ENCODE peak calls at places on chromosomes 13 and 19, in six cellular contexts. L is right lobe of liver, W is PC-9, O is lower lobe of right lung, X is esophagus squamous epithelium, J is testis. Q is an unnamed sample. For H3K4me1, the result is how much of the 10 kb centered on the place peaks cover.

GRCh38 chr19:35287713-35288112 is 4.2 kb upstream of the MAG start:
- DNase-seq in L (no peak), W (no peak), O (no peak), X (no peak), J (no peak), Q (no peak)

GRCh38 chr13:98476538-98476966 is 100.4 kb downstream of the STK24 start:
- DNase-seq in L (peak), W (peak), O (peak), X (no peak), J (no peak), Q (no peak)

GRCh38 chr13:31009166-31009565 is 76.7 kb downstream of the TEX26 start:
- DNase-seq in L (no peak), W (no peak), O (no peak), X (no peak), J (no peak), Q (no peak)

GRCh38 chr13:23979361-23980159 is 82.3 kb upstream of the C1QTNF9B start:
- DNase-seq in L (peak), W (no peak), O (peak), X (no peak), J (peak), Q (peak)

GRCh38 chr13:85709721-85710120 is 89.5 kb downstream of the SLITRK6 start:
- DNase-seq in L (no peak), W (no peak), O (no peak), X (no peak), J (no peak), Q (no peak)

GRCh38 chr13:112353856-112354255 is 22.3 kb upstream of the SPACA7 start:
- DNase-seq in L (no peak), W (no peak), O (no peak), X (no peak), J (no peak), Q (no peak)

GRCh38 chr13:50400930-50401553 is 385.8 kb downstream of the KCNRG start:
- DNase-seq in L (no peak), W (no peak), O (no peak), X (no peak), J (no peak), Q (peak)

GRCh38 chr13:75587679-75588078 is 38.1 kb downstream of the UCHL3 start:
- DNase-seq in L (no peak), W (no peak), O (no peak), X (no peak), J (no peak), Q (peak)

GRCh38 chr13:82627183-82627582 is 1255.1 kb downstream of the SLITRK1 start:
- DNase-seq in L (no peak), W (peak), O (no peak), X (no peak), J (no peak), Q (no peak)

GRCh38 chr19:19566306-19566705 is 28.2 kb downstream of the CILP2 start:
- DNase-seq in L (no peak), W (no peak), O (no peak), X (no peak), J (no peak), Q (no peak)

GRCh38 chr13:23950736-23951510 is 53.6 kb upstream of the C1QTNF9B start:
- DNase-seq in L (no peak), W (no peak), O (no peak), X (no peak), J (no peak), Q (no peak)

GRCh38 chr13:94123543-94123942 is 355.9 kb downstream of the DCT start:
- DNase-seq in L (no peak), W (no peak), O (no peak), X (no peak), J (no peak), Q (no peak)

GRCh38 chr19:35459414-35460082 is 11.5 kb downstream of the FFAR2 start:
- DNase-seq in L (peak), W (no peak), O (peak), X (no peak), J (peak), Q (no peak)

GRCh38 chr13:95893861-95894260 is 159.3 kb downstream of the UGGT2 start:
- DNase-seq in L (no peak), W (no peak), O (no peak), X (no peak), J (no peak), Q (no peak)

GRCh38 chr13:105007166-105007808 is 1528.2 kb downstream of the EFNB2 start:
- DNase-seq in L (no peak), W (no peak), O (no peak), X (no peak), J (no peak), Q (no peak)

GRCh38 chr19:8988204-8988603 is 22.0 kb downstream of the MUC16 start:
- DNase-seq in L (no peak), W (peak), O (no peak), X (no peak), J (peak), Q (peak)

GRCh38 chr13:23430664-23431063 is 2.8 kb downstream of the SACS start:
- DNase-seq in L (no peak), W (no peak), O (no peak), X (no peak), J (no peak), Q (no peak)

GRCh38 chr19:33398361-33399060 is 25.0 kb downstream of the CEBPG start:
- DNase-seq in L (peak), W (no peak), O (peak), X (no peak), J (no peak), Q (no peak)

GRCh38 chr13:97826421-97826965 is 127.0 kb upstream of the IPO5 start:
- DNase-seq in L (no peak), W (no peak), O (no peak), X (no peak), J (no peak), Q (no peak)

GRCh38 chr19:13850910-13851753 is 25.8 kb upstream of the NANOS3 start:
- DNase-seq in L (peak), W (peak), O (peak), X (no peak), J (no peak), Q (peak)

GRCh38 chr19:38839816-38840582 is 8.4 kb upstream of the ECH1 start:
- DNase-seq in L (peak), W (no peak), O (no peak), X (no peak), J (no peak), Q (no peak)

GRCh38 chr19:44993926-44994537 is 7.2 kb upstream of the RELB start:
- DNase-seq in L (no peak), W (no peak), O (no peak), X (no peak), J (no peak), Q (no peak)

GRCh38 chr13:103976371-103976770 is 910.2 kb upstream of the SLC10A2 start:
- DNase-seq in L (no peak), W (no peak), O (no peak), X (no peak), J (no peak), Q (no peak)

GRCh38 chr13:33251131-33251629 is 34.4 kb downstream of the STARD13 start:
- DNase-seq in L (peak), W (peak), O (no peak), X (no peak), J (no peak), Q (peak)

GRCh38 chr13:31442605-31443004 is 242.8 kb downstream of the B3GLCT start:
- DNase-seq in L (no peak), W (no peak), O (no peak), X (no peak), J (no peak), Q (no peak)

GRCh38 chr13:27636624-27637288 is 15.1 kb downstream of the POLR1D start:
- DNase-seq in L (no peak), W (no peak), O (no peak), X (no peak), J (no peak), Q (peak)

GRCh38 chr13:27637289-27637626 is 15.6 kb downstream of the POLR1D start:
- DNase-seq in L (no peak), W (no peak), O (no peak), X (no peak), J (no peak), Q (peak)

GRCh38 chr13:27635256-27635655 is 13.6 kb downstream of the POLR1D start:
- DNase-seq in L (no peak), W (no peak), O (no peak), X (no peak), J (no peak), Q (peak)

GRCh38 chr13:27639186-27639585 is 17.5 kb downstream of the POLR1D start:
- DNase-seq in L (no peak), W (no peak), O (no peak), X (no peak), J (no peak), Q (no peak)

DNA sequence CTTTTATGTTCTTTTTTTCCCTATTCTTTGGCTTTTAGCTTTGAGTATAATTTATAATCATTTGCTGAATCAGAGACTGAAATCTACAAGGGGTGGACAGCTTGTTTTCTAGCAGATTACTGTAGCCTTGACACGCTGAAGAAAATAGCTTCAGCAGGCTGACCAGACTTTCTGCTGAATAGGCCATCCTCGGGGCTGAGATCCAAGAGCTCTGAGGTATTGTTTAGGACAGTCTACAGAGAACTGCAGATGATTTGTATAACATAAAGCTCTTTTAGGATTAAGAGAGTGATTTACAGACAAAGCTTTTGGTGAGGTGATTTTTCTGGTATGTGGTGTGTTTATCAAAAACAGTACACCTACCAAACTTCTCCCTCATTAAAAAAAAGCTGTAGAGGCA is 16.8 kb downstream of the POLR1D start:
- DNase-seq in L (no peak), W (no peak), O (no peak), X (no peak), J (peak), Q (peak)
- H3K27ac ChIP-seq in L (no peak), W (no peak), O (peak), X (no peak), J (peak), Q (no peak)

GRCh38 chr13:40588101-40588500 is 78.3 kb downstream of the FOXO1 start:
- DNase-seq in L (no peak), W (no peak), O (no peak), X (no peak), J (no peak), Q (no peak)
- H3K4me1 ChIP-seq in L (half or more), W (under half), O (half or more), X (under half), J (under half), Q (under half)

GRCh38 chr13:40506592-40507446 is 159.6 kb downstream of the FOXO1 start:
- DNase-seq in L (no peak), W (no peak), O (no peak), X (no peak), J (no peak), Q (no peak)

GRCh38 chr13:40505196-40505595 is 161.2 kb downstream of the FOXO1 start:
- DNase-seq in L (no peak), W (no peak), O (no peak), X (no peak), J (no peak), Q (no peak)

GRCh38 chr13:40508112-40508511 is 158.3 kb downstream of the FOXO1 start:
- DNase-seq in L (no peak), W (no peak), O (no peak), X (no peak), J (no peak), Q (no peak)

GRCh38 chr13:40509876-40510275 is 156.6 kb downstream of the FOXO1 start:
- DNase-seq in L (no peak), W (no peak), O (no peak), X (no peak), J (no peak), Q (no peak)

GRCh38 chr13:40508767-40509342 is 157.6 kb downstream of the FOXO1 start:
- DNase-seq in L (no peak), W (no peak), O (no peak), X (no peak), J (no peak), Q (no peak)
- H3K4me3 ChIP-seq in L (no peak), W (no peak), O (no peak), X (no peak), J (no peak), Q (no peak)

GRCh38 chr13:28718186-28718537 is 608 bp downstream of the SLC46A3 start:
- DNase-seq in L (no peak), W (no peak), O (no peak), X (no peak), J (no peak), Q (peak)
- H3K27ac ChIP-seq in L (peak), W (no peak), O (peak), X (peak), J (peak), Q (peak)

GRCh38 chr19:55958356-55958755 is 10.7 kb downstream of the NLRP8 start:
- DNase-seq in L (no peak), W (peak), O (no peak), X (no peak), J (no peak), Q (no peak)

GRCh38 chr19:55956431-55956830 is 8.8 kb downstream of the NLRP8 start:
- DNase-seq in L (no peak), W (no peak), O (no peak), X (no peak), J (no peak), Q (no peak)

GRCh38 chr19:55962186-55962585 is 14.6 kb downstream of the NLRP8 start:
- DNase-seq in L (no peak), W (no peak), O (no peak), X (no peak), J (no peak), Q (no peak)

DNA sequence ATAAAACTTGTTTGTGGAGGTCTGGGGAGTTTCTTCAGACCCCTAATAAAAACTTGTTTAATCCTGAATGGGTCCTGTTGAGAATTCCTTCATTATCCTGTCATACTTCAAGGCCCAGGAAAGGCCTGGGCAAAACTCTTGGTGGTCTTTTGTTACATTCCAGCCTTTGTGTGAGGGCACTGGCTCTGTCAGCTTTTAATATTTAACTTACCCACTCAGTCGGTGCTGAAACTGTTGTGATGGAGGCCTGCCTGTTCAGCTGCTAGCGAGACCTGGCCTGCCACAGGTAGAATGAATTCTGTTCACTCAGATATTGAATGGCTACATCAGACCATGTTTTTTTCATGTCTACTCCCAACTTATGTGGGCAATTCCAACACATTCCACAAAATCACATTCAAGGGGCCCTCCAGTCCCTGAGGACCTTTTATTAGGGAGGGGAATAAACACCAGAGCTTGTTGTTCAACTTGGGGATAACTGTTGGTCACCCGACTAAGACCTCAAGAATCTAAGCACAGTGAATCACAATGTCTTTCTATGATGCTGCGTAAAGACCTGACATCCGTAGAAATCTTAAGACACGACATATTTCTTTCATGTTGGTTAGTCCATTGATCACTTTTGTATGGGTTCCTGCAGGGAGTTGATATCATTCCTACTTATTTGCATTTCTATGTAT is 12.5 kb downstream of the NLRP8 start:
- DNase-seq in L (no peak), W (no peak), O (no peak), X (no peak), J (no peak), Q (no peak)
- H3K4me1 ChIP-seq in L (under half), W (under half), O (under half), X (under half), J (under half), Q (under half)

GRCh38 chr19:10565028-10565566 is 713 bp downstream of the KRI1 start:
- DNase-seq in L (peak), W (no peak), O (peak), X (no peak), J (no peak), Q (peak)

GRCh38 chr19:10567696-10568443 is 909 bp downstream of the CDKN2D start:
- DNase-seq in L (no peak), W (no peak), O (no peak), X (no peak), J (no peak), Q (no peak)

GRCh38 chr19:10565567-10566407 is at the start of gene KRI1:
- DNase-seq in L (peak), W (peak), O (peak), X (peak), J (peak), Q (peak)

GRCh38 chr19:10566658-10567410 is 1.0 kb upstream of the KRI1 start:
- DNase-seq in L (no peak), W (no peak), O (no peak), X (no peak), J (no peak), Q (no peak)

DNA sequence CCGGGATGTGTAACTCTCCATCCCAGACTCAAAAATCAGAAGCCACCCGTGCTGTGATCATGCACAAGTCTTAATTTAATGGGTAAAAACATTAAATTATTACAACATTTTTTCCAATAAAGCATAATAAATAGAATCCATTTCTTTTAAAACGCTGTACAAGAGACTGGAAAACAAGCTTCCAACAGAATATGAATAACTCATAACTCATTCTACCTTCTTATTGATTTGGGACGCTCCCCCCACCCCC is 523 bp upstream of the KRI1 start:
- DNase-seq in L (no peak), W (no peak), O (no peak), X (no peak), J (no peak), Q (no peak)
- H3K4me3 ChIP-seq in L (peak), W (peak), O (peak), X (peak), J (peak), Q (peak)

GRCh38 chr13:79485451-79485850 is 4.5 kb downstream of the NDFIP2 start:
- DNase-seq in L (no peak), W (no peak), O (no peak), X (no peak), J (no peak), Q (no peak)
- H3K27ac ChIP-seq in L (peak), W (peak), O (no peak), X (peak), J (no peak), Q (no peak)

DNA sequence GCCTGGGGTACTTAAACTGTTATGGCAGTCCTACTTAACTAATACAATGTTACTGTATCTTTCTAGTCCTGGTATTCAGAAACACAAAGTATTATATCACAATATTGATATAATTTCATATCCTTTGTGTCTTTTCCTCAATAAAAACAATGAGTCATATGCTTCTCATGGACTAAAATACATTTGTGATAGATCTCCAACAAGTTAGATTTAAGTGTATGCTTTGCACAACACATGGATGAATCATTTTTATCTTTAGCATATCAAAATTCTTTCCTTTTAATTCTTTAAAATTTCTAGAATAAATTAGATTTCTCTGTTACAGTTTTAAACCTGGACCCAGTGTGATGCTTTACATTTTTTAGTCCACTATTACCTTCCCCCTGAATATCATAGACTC is 1357.8 kb upstream of the ATXN8OS start:
- DNase-seq in L (no peak), W (no peak), O (no peak), X (no peak), J (no peak), Q (no peak)
- H3K4me1 ChIP-seq in L (under half), W (under half), O (under half), X (under half), J (under half), Q (under half)

GRCh38 chr19:1269478-1270167 is 491 bp downstream of the CIRBP start:
- DNase-seq in L (peak), W (peak), O (peak), X (no peak), J (peak), Q (peak)

GRCh38 chr19:1269065-1269477 is at the start of gene CIRBP:
- DNase-seq in L (peak), W (peak), O (peak), X (peak), J (peak), Q (peak)

GRCh38 chr19:1266818-1267440 is 2.2 kb upstream of the CIRBP start:
- DNase-seq in L (peak), W (no peak), O (peak), X (no peak), J (peak), Q (no peak)

GRCh38 chr19:1267441-1268391 is 1.4 kb upstream of the CIRBP start:
- DNase-seq in L (peak), W (no peak), O (peak), X (no peak), J (no peak), Q (no peak)

GRCh38 chr19:1268392-1269064 is 604 bp upstream of the CIRBP start:
- DNase-seq in L (peak), W (no peak), O (peak), X (no peak), J (no peak), Q (no peak)
- H3K4me3 ChIP-seq in L (no peak), W (peak), O (peak), X (peak), J (peak), Q (peak)

Q was measured in SJCRH30.